ENCODE peak calls at places on chromosomes 13 and 19, in five cellular contexts. H, F, L, Q and D are unnamed samples.

GRCh38 chr13:105278797-105279425 is 1256.6 kb downstream of the EFNB2 start:
- DNase-seq in Q (no peak), F (no peak), H (no peak), L (peak; percentile 53), D (no peak)

GRCh38 chr13:49597043-49597669 is 11.8 kb upstream of the RCBTB1 start:
- DNase-seq in H (no peak), F (no peak), Q (no peak), L (no peak), D (no peak)

GRCh38 chr13:73421310-73421912 is 362.6 kb downstream of the KLF5 start:
- DNase-seq in Q (no peak), L (no peak), F (no peak), H (peak; percentile 96), D (peak; percentile 77)

GRCh38 chr13:32666990-32667571 is 80.8 kb downstream of the PDS5B start:
- DNase-seq in L (no peak), Q (no peak), F (no peak), H (no peak), D (no peak)

GRCh38 chr13:48775804-48776203 is 122.1 kb downstream of the CYSLTR2 start:
- DNase-seq in Q (no peak), F (no peak), L (no peak), H (peak; percentile 97), D (no peak)

GRCh38 chr13:30847697-30848307 is 58.3 kb upstream of the MEDAG start:
- DNase-seq in F (no peak), L (no peak), Q (no peak), H (peak; percentile 100), D (no peak)

GRCh38 chr13:81171065-81171647 is 830.2 kb upstream of the SPRY2 start:
- DNase-seq in L (no peak), Q (no peak), H (peak; percentile 3), F (no peak), D (peak; percentile 4)

GRCh38 chr19:15307169-15307568 is 25.2 kb downstream of the BRD4 start:
- DNase-seq in Q (no peak), H (no peak), L (no peak), F (no peak), D (no peak)

GRCh38 chr13:30748717-30749116 is 13.4 kb downstream of the ALOX5AP start:
- DNase-seq in H (no peak), L (no peak), F (no peak), Q (no peak), D (no peak)

GRCh38 chr13:22422712-22423111 is 751.8 kb downstream of the FGF9 start:
- DNase-seq in F (no peak), L (no peak), Q (no peak), H (no peak), D (no peak)

GRCh38 chr13:34128661-34129060 is 310.7 kb downstream of the RFC3 start:
- DNase-seq in L (no peak), F (no peak), Q (no peak), H (no peak), D (no peak)

GRCh38 chr13:99614465-99614885 is 113.2 kb downstream of the TM9SF2 start:
- DNase-seq in Q (no peak), L (no peak), H (no peak), F (no peak), D (peak; percentile 77)

GRCh38 chr19:362683-363082 is 18.1 kb upstream of the MIER2 start:
- DNase-seq in Q (no peak), F (no peak), H (no peak), L (no peak), D (no peak)

GRCh38 chr19:4061683-4062575 is 4.8 kb downstream of the ZBTB7A start:
- DNase-seq in L (no peak), Q (no peak), F (no peak), H (no peak), D (no peak)

GRCh38 chr19:30373593-30373992 is 1.4 kb downstream of the ZNF536 start:
- DNase-seq in H (no peak), Q (no peak), L (peak; percentile 51), F (no peak), D (no peak)

GRCh38 chr19:55538132-55538531 is 1.2 kb upstream of the SBK2 start:
- DNase-seq in L (no peak), H (no peak), F (no peak), Q (no peak), D (no peak)

GRCh38 chr19:41449079-41449864 is 6.3 kb downstream of the ERICH4 start:
- DNase-seq in F (peak; percentile 64), H (peak; percentile 44), L (peak; percentile 90), Q (peak; percentile 77), D (peak; percentile 83)

GRCh38 chr19:41449865-41450178 is 6.9 kb downstream of the ERICH4 start:
- DNase-seq in L (no peak), Q (no peak), H (no peak), F (no peak), D (no peak)

GRCh38 chr19:41443813-41444455 is 978 bp downstream of the ERICH4 start:
- DNase-seq in Q (no peak), H (no peak), F (no peak), L (no peak), D (no peak)

GRCh38 chr19:41445575-41445974 is 2.6 kb downstream of the ERICH4 start:
- DNase-seq in L (peak; percentile 27), Q (no peak), H (no peak), F (no peak), D (no peak)

DNA sequence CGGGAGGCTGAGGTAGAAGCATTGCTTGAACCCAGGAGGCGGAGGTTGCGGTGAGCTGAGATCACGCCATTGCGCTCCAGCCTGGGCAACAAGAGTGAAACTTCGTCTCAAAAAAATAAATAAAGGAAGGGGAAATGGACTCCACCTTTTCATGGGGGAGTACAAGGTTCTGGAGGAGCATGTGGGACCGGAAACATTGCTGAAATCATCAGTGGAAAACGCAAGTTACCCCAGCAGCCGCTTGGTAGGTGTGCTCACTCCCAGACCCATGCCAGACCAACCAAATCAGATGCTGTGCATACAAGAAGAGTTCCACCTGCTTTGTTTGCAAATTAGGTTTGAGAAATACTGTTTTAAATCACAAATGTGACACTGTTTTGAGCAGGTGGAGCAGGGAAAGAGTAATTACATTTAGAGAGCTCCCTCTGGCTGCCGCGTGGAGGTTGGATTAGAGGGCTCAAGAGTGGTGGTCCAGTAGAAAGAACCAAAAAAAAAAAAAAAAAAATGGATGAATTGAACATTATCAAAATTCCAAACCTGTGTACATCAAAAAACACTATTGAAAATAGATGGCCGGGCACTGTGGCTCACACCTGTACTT is 4.9 kb downstream of the ERICH4 start:
- DNase-seq in Q (no peak), L (no peak), F (no peak), H (no peak), D (no peak)
- TF ChIP-seq CTCF in Q (no peak), L (no peak), F (no peak), H (no peak), D (no peak)

GRCh38 chr19:43660301-43660700 is 9.7 kb downstream of the PLAUR start:
- DNase-seq in H (no peak), Q (no peak), F (no peak), L (no peak), D (no peak)

GRCh38 chr19:43667524-43668405 is 2.2 kb downstream of the PLAUR start:
- DNase-seq in F (no peak), Q (peak; percentile 34), L (peak; percentile 47), H (no peak), D (peak; percentile 14)

GRCh38 chr19:43668406-43669158 is 1.4 kb downstream of the PLAUR start:
- DNase-seq in Q (peak; percentile 99), L (peak; percentile 99), H (peak; percentile 98), F (peak; percentile 99), D (peak; percentile 99)

GRCh38 chr19:43662487-43662886 is 7.5 kb downstream of the PLAUR start:
- DNase-seq in F (no peak), L (peak; percentile 46), Q (no peak), H (no peak), D (no peak)

GRCh38 chr19:43664008-43664407 is 6.0 kb downstream of the PLAUR start:
- DNase-seq in Q (no peak), F (no peak), H (no peak), L (no peak), D (no peak)
- H3K27ac ChIP-seq in Q (no peak overlapping the region), F (no peak overlapping the region), H (no peak overlapping the region), L (no peak overlapping the region), D (no peak overlapping the region)

DNA sequence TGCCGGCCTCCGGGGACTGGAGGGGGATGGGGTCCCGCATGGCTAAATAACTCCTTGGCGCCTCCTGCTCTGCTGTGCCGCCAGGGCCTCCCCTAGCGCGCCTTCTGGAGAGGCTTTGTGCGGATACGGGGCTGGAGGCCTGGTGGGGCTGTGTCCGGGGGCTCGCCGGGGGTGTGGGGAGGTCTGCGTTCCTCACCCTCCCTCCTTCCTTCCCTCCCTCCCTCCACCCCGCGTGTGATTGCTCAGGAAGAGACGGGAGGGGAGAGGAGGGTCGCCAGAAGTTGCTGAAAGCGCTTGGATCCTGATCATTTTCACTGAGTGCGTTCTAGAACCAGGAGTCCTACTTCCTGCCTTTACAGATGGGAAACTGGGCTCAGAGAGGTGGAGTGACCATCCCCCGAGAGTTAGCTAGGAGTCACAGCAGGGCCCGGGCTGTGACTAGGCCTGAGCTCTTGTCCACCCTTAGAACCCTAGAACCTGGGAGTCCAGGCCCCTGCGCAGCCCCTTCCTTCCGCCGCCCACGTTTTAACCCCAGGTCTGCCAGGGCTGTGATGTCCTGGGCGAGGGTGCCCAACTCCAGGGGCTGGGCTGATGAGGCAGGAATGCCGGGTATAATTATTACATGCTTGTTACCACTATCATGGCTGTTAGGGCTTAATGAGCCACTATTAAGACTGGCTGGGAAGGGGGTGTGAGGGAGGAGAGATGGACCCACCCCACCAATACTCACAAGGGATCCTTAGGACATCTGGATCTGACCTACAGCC is 782 bp upstream of the JUND start:
- DNase-seq in H (no peak), F (peak; percentile 88), Q (no peak), L (no peak), D (no peak)
- TF ChIP-seq CTCF in H (peak; percentile 5), F (no peak), Q (no peak), L (no peak), D (no peak)

DNA sequence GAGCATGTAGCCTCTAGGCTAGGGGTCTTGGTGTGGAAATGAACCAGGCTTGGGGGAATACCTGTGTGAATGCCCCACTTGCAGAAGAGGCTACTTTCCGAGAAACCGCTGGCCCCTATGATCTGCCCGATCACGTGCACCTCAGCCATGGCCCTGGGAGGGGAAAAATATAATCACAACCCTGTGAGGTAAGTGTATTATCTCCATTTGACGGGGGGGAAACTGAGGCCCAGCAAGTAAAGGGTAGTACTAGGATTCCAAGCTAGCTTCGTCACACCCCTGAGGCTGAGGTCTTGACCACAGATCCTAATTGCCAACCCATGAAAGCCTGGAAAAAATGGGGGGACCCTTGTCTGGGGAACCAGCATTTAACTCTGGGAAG is 587 bp downstream of the B9D2 start:
- DNase-seq in L (no peak), Q (no peak), F (no peak), H (no peak), D (no peak)
- H3K27ac ChIP-seq in L (no peak overlapping the region), Q (peak overlapping the region; percentile 99), F (peak overlapping the region; percentile 100), H (peak overlapping the region; percentile 100), D (peak overlapping the region; percentile 98)

DNA sequence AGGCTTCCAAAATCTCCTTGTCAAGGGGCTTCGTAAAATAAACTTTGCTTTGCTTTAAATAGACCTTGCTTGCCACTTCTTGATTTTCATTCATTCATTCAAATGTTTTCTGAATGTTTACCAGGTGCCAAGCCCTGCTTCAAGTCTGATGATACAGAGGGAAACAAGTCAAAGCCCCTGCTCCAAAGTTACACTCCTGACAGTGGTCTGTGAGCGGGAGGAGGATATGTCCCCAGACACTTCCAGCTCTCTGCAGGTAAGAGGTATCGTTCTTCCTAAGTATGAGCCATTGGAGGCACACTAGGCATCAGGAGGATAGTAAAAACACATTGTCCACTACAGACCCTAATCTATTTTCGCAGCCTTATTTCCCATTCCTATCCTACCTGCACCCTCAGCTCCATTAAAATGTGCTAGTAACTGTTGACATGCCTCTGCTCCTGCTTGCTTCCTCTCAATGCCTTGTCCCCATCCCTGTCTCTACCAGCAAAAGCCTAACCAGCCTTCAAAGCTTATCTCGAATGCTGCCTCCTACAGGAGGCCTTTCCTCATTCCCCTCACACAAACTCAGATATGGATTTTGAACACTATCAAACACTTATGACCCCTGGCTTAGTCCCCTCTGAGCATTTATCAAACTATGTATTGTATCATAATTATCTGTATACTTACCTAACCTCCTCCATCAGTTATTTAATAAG is 6.2 kb upstream of the WBP4 start:
- DNase-seq in L (no peak), H (no peak), Q (no peak), F (no peak), D (no peak)
- TF ChIP-seq CTCF in L (no peak), H (peak; percentile 14), Q (no peak), F (peak; percentile 28), D (no peak)